ENCODE peak calls at places on chromosomes 12 and 14, in four cellular contexts. C, L, T and I are unnamed samples.

GRCh38 chr12:113333877-113334785 is 778 bp downstream of the SLC8B1 start:
- DNase-seq in L (no peak), C (no peak), T (no peak), I (no peak)

GRCh38 chr12:124494751-124495129 is 72.7 kb downstream of the NCOR2 start:
- DNase-seq in C (no peak), L (no peak), T (no peak), I (no peak)

GRCh38 chr14:29940482-29940881 is 12.8 kb upstream of the PRKD1 start:
- DNase-seq in L (no peak), C (no peak), T (no peak), I (no peak)

GRCh38 chr12:124646385-124647230 is 79.2 kb upstream of the NCOR2 start:
- DNase-seq in L (peak), T (peak), C (no peak), I (no peak)

GRCh38 chr12:98399532-98399931 is 115.9 kb upstream of the TMPO start:
- DNase-seq in L (peak), C (no peak), T (peak), I (no peak)

GRCh38 chr14:70011098-70011497 is 131.9 kb downstream of the SMOC1 start:
- DNase-seq in L (no peak), T (no peak), C (no peak), I (no peak)

GRCh38 chr12:26654623-26655022 is 178.4 kb downstream of the ITPR2 start:
- DNase-seq in T (no peak), L (no peak), C (no peak), I (no peak)

GRCh38 chr12:2974560-2974971 is 15.4 kb downstream of the TEAD4 start:
- DNase-seq in C (no peak), T (no peak), L (no peak), I (no peak)

GRCh38 chr12:46152456-46152855 is 116.4 kb downstream of the SLC38A1 start:
- DNase-seq in T (no peak), L (no peak), C (no peak), I (no peak)

GRCh38 chr12:106954462-106955376 is 988 bp upstream of the TMEM263 start:
- DNase-seq in C (no peak), T (no peak), L (no peak), I (no peak)

GRCh38 chr14:101019974-101020710 is 116.6 kb upstream of the RTL1 start:
- DNase-seq in C (no peak), T (no peak), L (no peak), I (no peak)

GRCh38 chr12:13171921-13172859 is 24.3 kb upstream of the EMP1 start:
- DNase-seq in C (no peak), L (no peak), T (no peak), I (peak)

GRCh38 chr12:127594351-127594970 is 672.5 kb upstream of the TMEM132C start:
- DNase-seq in C (no peak), T (no peak), L (no peak), I (no peak)

GRCh38 chr14:62162998-62163589 is 400.9 kb downstream of the SNAPC1 start:
- DNase-seq in C (no peak), T (no peak), L (peak), I (peak)

GRCh38 chr12:93889516-93890202 is 212.5 kb downstream of the CRADD start:
- DNase-seq in L (no peak), T (no peak), C (no peak), I (no peak)

GRCh38 chr12:108657130-108657745 is 23.5 kb upstream of the SELPLG start:
- DNase-seq in C (no peak), T (no peak), L (no peak), I (no peak)